ENCODE peak calls at places on chromosomes 11 and 22, in six cellular contexts. P is transverse colon, S is cardiac fibroblast, D is lower lobe of right lung, C is fibroblast of lung, G is NB4. I is an unnamed sample.

GRCh38 chr11:10453261-10453660 is 1.8 kb upstream of the AMPD3 start:
- DNase-seq in P (no peak), S (no peak), D (no peak), C (no peak), G (no peak), I (no peak)

GRCh38 chr11:111878385-111878765 is 590 bp downstream of the FDXACB1 start:
- DNase-seq in P (no peak), S (peak), D (no peak), C (peak), G (no peak), I (no peak)

GRCh38 chr22:25137577-25138525 is 61.8 kb upstream of the CRYBB3 start:
- DNase-seq in P (no peak), S (peak), D (no peak), C (peak), G (peak), I (peak)

GRCh38 chr11:86803641-86804040 is 3.3 kb downstream of the PRSS23 start:
- DNase-seq in P (no peak), S (no peak), D (no peak), C (no peak), G (no peak), I (no peak)

GRCh38 chr22:42878561-42879305 is 21.7 kb upstream of the ARFGAP3 start:
- DNase-seq in P (no peak), S (no peak), D (no peak), C (no peak), G (no peak), I (no peak)

GRCh38 chr11:29171350-29171950 is 845.4 kb downstream of the KCNA4 start:
- DNase-seq in P (no peak), S (no peak), D (no peak), C (no peak), G (no peak), I (no peak)

GRCh38 chr11:130180896-130181294 is 21.3 kb downstream of the ST14 start:
- DNase-seq in P (no peak), S (no peak), D (peak), C (no peak), G (no peak), I (no peak)

GRCh38 chr11:132973686-132974085 is 558.6 kb downstream of the OPCML start:
- DNase-seq in P (no peak), S (no peak), D (no peak), C (no peak), G (no peak), I (no peak)

GRCh38 chr11:125164422-125165110 is at the start of gene PKNOX2:
- DNase-seq in P (peak), S (peak), D (peak), C (peak), G (peak), I (peak)

GRCh38 chr11:121575250-121575962 is 122.6 kb upstream of the SORL1-AS1 start:
- DNase-seq in P (peak), S (peak), D (peak), C (peak), G (peak), I (peak)

GRCh38 chr22:25131198-25131887 is 68.3 kb upstream of the CRYBB3 start:
- DNase-seq in P (peak), S (no peak), D (no peak), C (no peak), G (no peak), I (no peak)

GRCh38 chr22:49404576-49405199 is 423.0 kb downstream of the BRD1 start:
- DNase-seq in P (no peak), S (no peak), D (peak), C (no peak), G (peak), I (no peak)

GRCh38 chr11:126951465-126951864 is 49.1 kb downstream of the KIRREL3 start:
- DNase-seq in P (no peak), S (no peak), D (no peak), C (no peak), G (no peak), I (no peak)

GRCh38 chr22:22552630-22553029 is 6.4 kb downstream of the PRAME start:
- DNase-seq in P (no peak), S (peak), D (no peak), C (no peak), G (peak), I (peak)

GRCh38 chr11:371051-371450 is 1.8 kb downstream of the B4GALNT4 start:
- DNase-seq in P (no peak), S (no peak), D (peak), C (no peak), G (no peak), I (no peak)

GRCh38 chr11:62456630-62457029 is 37.8 kb downstream of the SCGB1A1 start:
- DNase-seq in P (no peak), S (no peak), D (no peak), C (no peak), G (no peak), I (no peak)

GRCh38 chr22:31857247-31857646 is 87.1 kb upstream of the YWHAH start:
- DNase-seq in P (no peak), S (no peak), D (no peak), C (no peak), G (no peak), I (no peak)

GRCh38 chr22:41382098-41382578 is 396 bp downstream of the TEF start:
- DNase-seq in P (peak), S (peak), D (peak), C (peak), G (no peak), I (peak)

GRCh38 chr11:68690671-68691401 is 6.5 kb downstream of the GAL start:
- DNase-seq in P (no peak), S (no peak), D (no peak), C (no peak), G (no peak), I (no peak)

GRCh38 chr22:36330655-36331305 is 57.0 kb downstream of the MYH9 start:
- DNase-seq in P (no peak), S (peak), D (no peak), C (peak), G (peak), I (peak)

GRCh38 chr22:50670914-50671538 is 1.6 kb upstream of the SHANK3 start:
- DNase-seq in P (no peak), S (no peak), D (no peak), C (no peak), G (no peak), I (no peak)

GRCh38 chr22:47051435-47052175 is 289.2 kb downstream of the TBC1D22A start:
- DNase-seq in P (no peak), S (no peak), D (peak), C (no peak), G (no peak), I (no peak)

GRCh38 chr22:28137036-28137435 is 218.0 kb upstream of the PITPNB start:
- DNase-seq in P (no peak), S (no peak), D (no peak), C (no peak), G (no peak), I (no peak)

GRCh38 chr11:116311141-116311540 is 461.6 kb downstream of the BUD13 start:
- DNase-seq in P (no peak), S (no peak), D (no peak), C (no peak), G (no peak), I (no peak)

GRCh38 chr11:47924184-47924671 is 56.1 kb upstream of the PTPRJ start:
- DNase-seq in P (no peak), S (no peak), D (peak), C (peak), G (no peak), I (no peak)

GRCh38 chr22:20013382-20013871 is 3.2 kb downstream of the ARVCF start:
- DNase-seq in P (peak), S (peak), D (peak), C (peak), G (peak), I (peak)

GRCh38 chr22:49533886-49534285 is 293.8 kb downstream of the BRD1 start:
- DNase-seq in P (no peak), S (no peak), D (no peak), C (no peak), G (no peak), I (no peak)

GRCh38 chr11:71418643-71419042 is 29.6 kb downstream of the DHCR7 start:
- DNase-seq in P (peak), S (no peak), D (no peak), C (no peak), G (no peak), I (peak)

GRCh38 chr11:118998822-118999221 is 884 bp downstream of the CENATAC start:
- DNase-seq in P (no peak), S (peak), D (no peak), C (peak), G (no peak), I (no peak)

GRCh38 chr11:77609234-77609633 is 19.5 kb downstream of the AQP11 start:
- DNase-seq in P (no peak), S (no peak), D (no peak), C (no peak), G (no peak), I (no peak)

GRCh38 chr22:29813126-29813525 is 24.9 kb downstream of the ASCC2 start:
- DNase-seq in P (no peak), S (no peak), D (no peak), C (no peak), G (no peak), I (no peak)

GRCh38 chr22:24285245-24285644 is 14.6 kb downstream of the SPECC1L start:
- DNase-seq in P (no peak), S (peak), D (no peak), C (peak), G (no peak), I (peak)

GRCh38 chr11:130979386-130979972 is 63.2 kb upstream of the SNX19 start:
- DNase-seq in P (no peak), S (peak), D (no peak), C (peak), G (peak), I (peak)

GRCh38 chr22:50548046-50548912 is 2.6 kb downstream of the KLHDC7B start:
- DNase-seq in P (peak), S (peak), D (peak), C (no peak), G (peak), I (no peak)

GRCh38 chr11:128470081-128470480 is 117.3 kb downstream of the ETS1 start:
- DNase-seq in P (no peak), S (no peak), D (no peak), C (no peak), G (no peak), I (peak)

GRCh38 chr22:47175151-47175760 is 412.8 kb downstream of the TBC1D22A start:
- DNase-seq in P (peak), S (peak), D (no peak), C (peak), G (no peak), I (no peak)

GRCh38 chr11:62666259-62666926 is 1.3 kb downstream of the CSKMT start:
- DNase-seq in P (no peak), S (no peak), D (no peak), C (no peak), G (peak), I (peak)

GRCh38 chr11:94031625-94032024 is 10.5 kb downstream of the HEPHL1 start:
- DNase-seq in P (no peak), S (no peak), D (no peak), C (no peak), G (no peak), I (no peak)

DNA sequence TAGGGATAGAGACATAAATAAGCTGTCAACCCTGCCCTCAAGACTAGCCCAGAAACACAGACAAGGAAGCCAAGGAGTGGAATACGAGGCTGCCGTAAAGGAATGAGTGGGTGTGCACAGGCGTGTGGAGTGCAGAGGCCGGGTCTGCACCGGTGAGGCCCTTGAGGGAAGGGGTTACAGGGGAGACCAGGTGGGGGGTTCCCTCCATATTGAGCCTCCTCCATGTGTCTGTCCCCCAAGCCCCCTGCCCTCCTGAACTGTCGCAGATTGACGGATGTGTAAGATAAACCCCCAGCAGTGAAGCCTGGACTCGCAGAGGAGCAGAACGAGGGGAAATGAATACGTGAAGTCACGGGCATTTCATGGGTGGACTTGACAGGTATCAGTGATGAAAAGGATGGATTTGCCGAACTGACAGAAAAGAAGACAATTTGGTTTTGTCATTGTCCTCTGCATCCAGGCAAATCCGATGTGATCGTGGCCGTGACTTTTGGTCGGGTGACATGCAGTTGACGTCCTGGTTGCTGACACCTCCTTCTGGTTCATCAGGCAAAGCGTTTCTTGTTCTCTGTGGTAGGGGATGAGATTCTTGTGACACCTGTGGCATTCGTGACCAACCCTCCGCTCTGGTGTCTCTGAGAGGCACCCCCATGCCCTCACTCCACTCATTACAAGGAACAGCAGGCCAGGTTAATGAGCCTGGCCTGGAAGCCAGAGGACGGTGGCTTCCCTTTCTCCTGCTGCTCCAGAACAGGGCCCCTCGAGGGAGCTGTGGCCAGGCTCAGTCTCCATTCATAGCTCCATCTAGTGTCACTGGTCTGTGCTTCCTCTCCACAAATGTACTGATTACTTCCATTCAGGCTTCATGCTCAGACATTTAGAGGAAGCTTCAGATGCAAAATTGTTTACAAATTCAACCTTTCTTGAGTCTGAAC is 223.1 kb upstream of the B3GAT1 start:
- DNase-seq in P (no peak), S (no peak), D (no peak), C (no peak), G (peak), I (no peak)
- TF ChIP-seq CTCF in P (no peak), S (no peak), D (no peak), C (no peak), G (peak), I (no peak)

DNA sequence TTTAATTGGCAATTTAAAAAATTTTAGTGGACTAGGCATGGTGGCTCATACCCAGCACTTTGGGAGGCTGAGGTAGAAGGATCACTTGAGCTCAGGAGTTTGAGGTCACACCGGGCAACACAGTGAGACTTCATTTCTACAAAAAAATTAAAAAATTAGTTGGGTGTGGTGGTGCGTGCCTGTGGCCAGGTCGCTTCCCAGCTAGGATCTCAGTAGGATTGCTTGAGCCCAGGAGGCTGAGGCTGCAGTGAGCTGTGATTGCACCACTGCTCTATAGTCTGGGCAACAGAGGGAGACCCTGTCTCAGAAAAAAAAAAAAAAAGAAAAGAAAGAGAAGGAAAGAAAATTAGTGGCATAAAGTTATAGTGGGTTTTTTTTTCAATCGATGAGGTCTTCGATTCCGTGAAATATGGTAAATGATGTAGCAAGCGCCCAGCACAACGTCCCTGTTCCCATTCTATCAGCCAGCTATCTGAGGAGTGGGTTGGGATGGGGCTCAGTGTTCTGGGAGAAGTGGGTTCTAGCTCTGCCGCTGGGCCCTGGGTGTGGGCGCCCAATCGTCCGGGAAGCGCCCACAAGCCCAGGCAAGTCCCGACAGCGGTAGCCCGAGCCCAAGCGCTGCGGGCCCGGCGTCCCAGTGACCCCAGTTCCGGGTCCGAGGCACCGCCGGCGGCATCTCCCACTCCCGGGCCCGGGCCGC is 1.4 kb downstream of the FOSL1 start:
- DNase-seq in P (no peak), S (no peak), D (peak), C (peak), G (no peak), I (no peak)
- H3K4me3 ChIP-seq in P (peak), S (peak), D (peak), C (peak), G (peak), I (peak)

GRCh38 chr11:9096427-9096826 is 5.0 kb upstream of the SCUBE2 start:
- DNase-seq in P (no peak), S (no peak), D (no peak), C (no peak), G (no peak), I (no peak)

GRCh38 chr11:9094420-9094819 is 3.0 kb upstream of the SCUBE2 start:
- DNase-seq in P (no peak), S (no peak), D (no peak), C (no peak), G (no peak), I (no peak)

GRCh38 chr11:9092085-9092484 is 686 bp upstream of the SCUBE2 start:
- DNase-seq in P (no peak), S (no peak), D (no peak), C (no peak), G (no peak), I (no peak)

GRCh38 chr11:9092846-9093778 is 1.7 kb upstream of the SCUBE2 start:
- DNase-seq in P (no peak), S (peak), D (no peak), C (peak), G (peak), I (no peak)

DNA sequence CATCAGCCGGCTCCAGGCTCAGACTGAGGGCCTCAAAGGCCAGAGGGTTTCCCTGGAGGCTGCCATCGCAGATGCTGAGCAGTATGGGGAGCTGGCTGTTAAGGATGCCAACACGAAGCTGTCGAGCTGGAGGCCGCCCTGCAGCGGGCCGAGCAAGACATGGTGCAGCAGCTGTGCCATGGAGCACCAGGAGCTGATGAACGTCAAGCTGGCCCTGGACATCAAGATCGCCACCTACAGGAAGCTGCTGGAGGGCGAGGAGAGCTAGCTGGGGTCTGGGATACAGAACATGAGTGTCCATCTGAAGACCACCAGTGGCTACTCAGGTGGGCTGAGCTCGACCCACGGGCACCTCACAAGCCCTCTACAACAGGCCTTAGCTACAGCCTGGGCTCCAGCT is 4.0 kb upstream of the SCUBE2 start:
- DNase-seq in P (peak), S (no peak), D (no peak), C (no peak), G (peak), I (peak)
- TF ChIP-seq CTCF in P (peak), S (no peak), D (peak), C (peak), G (peak), I (peak)

DNA sequence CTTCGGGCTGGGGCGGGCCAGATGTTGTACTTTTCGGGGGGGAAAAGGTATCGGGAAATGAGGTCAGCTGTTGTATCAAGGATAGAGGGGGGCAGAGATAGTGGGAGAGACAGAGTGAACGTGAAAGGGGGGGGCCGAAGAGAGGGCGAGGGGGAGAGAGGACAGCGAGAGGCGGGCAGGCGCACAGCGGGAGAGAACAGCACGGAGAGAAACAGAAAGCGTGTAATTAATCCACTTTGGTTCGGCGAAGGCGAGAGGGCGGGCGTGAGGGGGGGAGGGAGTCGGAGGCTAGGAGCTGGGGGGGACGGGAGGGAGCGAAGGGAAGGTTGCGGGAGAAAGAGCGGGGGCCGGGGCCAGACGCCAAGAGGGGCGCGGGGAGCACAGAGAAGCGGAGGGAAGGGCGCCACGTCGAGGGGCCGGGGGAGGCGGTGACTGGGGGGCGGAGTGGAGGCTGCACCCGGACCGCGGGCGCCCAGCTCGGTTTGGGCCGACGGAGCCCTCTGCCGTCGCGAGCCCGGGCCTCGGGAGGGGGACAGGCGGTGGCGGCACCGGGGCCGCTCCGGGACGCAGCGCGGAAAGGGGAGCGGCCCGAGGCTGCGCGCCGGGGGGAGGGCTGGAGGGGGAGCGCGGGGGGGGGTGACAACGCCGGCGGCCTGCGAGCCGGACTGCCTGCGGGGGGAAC is 612 bp downstream of the IGF2 start:
- DNase-seq in P (no peak), S (peak), D (no peak), C (peak), G (no peak), I (no peak)
- H3K4me3 ChIP-seq in P (peak), S (peak), D (peak), C (no peak), G (no peak), I (no peak)

GRCh38 chr11:12017243-12017678 is 8.8 kb upstream of the DKK3 start:
- DNase-seq in P (no peak), S (peak), D (no peak), C (peak), G (no peak), I (no peak)

GRCh38 chr11:12017865-12018453 is 9.5 kb upstream of the DKK3 start:
- DNase-seq in P (no peak), S (peak), D (no peak), C (no peak), G (no peak), I (no peak)

GRCh38 chr11:12015486-12015885 is 7.1 kb upstream of the DKK3 start:
- DNase-seq in P (no peak), S (no peak), D (no peak), C (no peak), G (no peak), I (no peak)

GRCh38 chr11:12013771-12014170 is 5.3 kb upstream of the DKK3 start:
- DNase-seq in P (no peak), S (no peak), D (no peak), C (no peak), G (no peak), I (no peak)

DNA sequence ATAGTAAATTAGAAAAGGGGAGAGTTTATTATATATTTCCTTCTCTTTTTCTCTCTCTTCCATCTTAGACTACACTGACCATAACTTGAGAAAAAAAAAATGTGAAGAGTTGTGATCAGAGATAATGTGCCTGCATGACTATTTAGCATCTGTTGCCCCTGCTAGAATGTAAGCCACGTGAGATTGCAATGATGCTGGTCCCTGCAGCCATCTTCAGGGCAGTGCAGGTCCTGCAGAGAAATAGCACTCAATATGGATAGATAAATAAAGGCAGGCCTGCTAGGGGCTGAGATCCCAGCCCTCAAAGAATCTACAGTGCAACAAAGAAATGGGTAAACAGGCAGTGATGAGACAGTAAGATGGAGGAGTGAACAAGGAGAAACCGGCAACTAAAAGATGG is 7.8 kb upstream of the DKK3 start:
- DNase-seq in P (no peak), S (no peak), D (no peak), C (no peak), G (no peak), I (no peak)
- TF ChIP-seq CTCF in P (no peak), S (no peak), D (no peak), C (peak), G (no peak), I (no peak)